ENCODE peak calls at places on chromosomes 4 and X, in ten cellular contexts. U, N, J, X, L, D, T, P, A and V are unnamed samples.

GRCh38 chr4:74133786-74134499 is 24.0 kb upstream of the MTHFD2L start:
- DNase-seq in L (no peak), A (no peak), D (no peak), U (no peak), N (peak; percentile 27), X (peak; percentile 49), P (peak; percentile 62), J (peak; percentile 90), T (peak; percentile 46), V (no peak)

GRCh38 chr4:119589165-119589564 is 39.4 kb downstream of the PDE5A start:
- DNase-seq in X (no peak), A (no peak), T (no peak), N (no peak), J (no peak), L (no peak), D (no peak), P (no peak), U (no peak), V (no peak)

GRCh38 chr4:20882500-20882899 is 182.2 kb downstream of the PACRGL start:
- DNase-seq in U (no peak), L (no peak), J (no peak), T (no peak), X (no peak), P (no peak), D (no peak), N (peak; percentile 14), A (no peak), V (peak; percentile 10)

GRCh38 chr4:24053906-24054305 is 164.1 kb upstream of the PPARGC1A start:
- DNase-seq in T (no peak), L (no peak), U (no peak), D (no peak), P (no peak), X (no peak), A (no peak), J (no peak), N (no peak), V (no peak)

GRCh38 chr4:1763550-1764080 is 29.5 kb upstream of the FGFR3 start:
- DNase-seq in D (no peak), U (no peak), A (no peak), N (peak; percentile 39), J (peak; percentile 44), X (peak; percentile 56), P (peak; percentile 56), T (no peak), L (no peak), V (no peak)

GRCh38 chrX:147891886-147892285 is 19.8 kb upstream of the FMR1 start:
- DNase-seq in N (no peak), L (no peak), X (no peak), A (no peak), T (no peak), U (no peak), J (no peak), D (no peak), P (no peak), V (no peak)

GRCh38 chr4:41977709-41978108 is 3.8 kb upstream of the DCAF4L1 start:
- DNase-seq in L (no peak), T (no peak), N (no peak), X (no peak), J (no peak), D (no peak), P (no peak), U (no peak), A (no peak), V (no peak)

GRCh38 chrX:18994713-18995112 is 10.8 kb upstream of the PHKA2 start:
- DNase-seq in P (no peak), L (no peak), N (no peak), J (no peak), T (no peak), U (no peak), X (no peak), A (no peak), D (no peak), V (no peak)

GRCh38 chr4:142944565-142944964 is 98.5 kb upstream of the INPP4B start:
- DNase-seq in N (no peak), U (no peak), J (no peak), D (no peak), T (no peak), P (no peak), X (no peak), A (no peak), L (no peak), V (no peak)

GRCh38 chr4:99323761-99324160 is 2.6 kb upstream of the ADH1B start:
- DNase-seq in T (no peak), P (no peak), D (no peak), N (no peak), X (no peak), L (no peak), A (no peak), J (no peak), U (peak; percentile 60), V (no peak)